ENCODE peak calls at places on chromosome 21, in four cellular contexts. One of them, this sample, is unnamed. For H3K9me3, the result is how much of the 10 kb centered on the place peaks cover.

GRCh38 chr21:34592120-34592561 is 22.8 kb downstream of the RCAN1 start:
- DNase-seq in small intestine: peak
- DNase-seq in OCI-LY7: no peak
- DNase-seq in sigmoid colon: no peak
- DNase-seq in this sample: no peak

GRCh38 chr21:35475768-35476167 is 426.7 kb upstream of the RUNX1 start:
- DNase-seq in sigmoid colon: no peak
- DNase-seq in OCI-LY7: no peak
- DNase-seq in small intestine: no peak
- DNase-seq in this sample: no peak

GRCh38 chr21:36647279-36648093 is 51.4 kb upstream of the SIM2 start:
- DNase-seq in sigmoid colon: no peak
- DNase-seq in OCI-LY7: no peak
- DNase-seq in small intestine: no peak
- DNase-seq in this sample: no peak

GRCh38 chr21:29271927-29272333 is 26.8 kb upstream of the BACH1 start:
- DNase-seq in OCI-LY7: no peak
- DNase-seq in small intestine: no peak
- DNase-seq in sigmoid colon: no peak
- DNase-seq in this sample: no peak

GRCh38 chr21:30625449-30625848 is 5.0 kb downstream of the KRTAP20-4 start:
- DNase-seq in sigmoid colon: no peak
- DNase-seq in small intestine: no peak
- DNase-seq in OCI-LY7: no peak
- DNase-seq in this sample: no peak

GRCh38 chr21:36127250-36127904 is 7.5 kb upstream of the CBR3 start:
- DNase-seq in sigmoid colon: peak
- DNase-seq in OCI-LY7: no peak
- DNase-seq in small intestine: no peak
- DNase-seq in this sample: no peak

GRCh38 chr21:16841917-16842316 is 670.9 kb upstream of the CXADR start:
- DNase-seq in sigmoid colon: no peak
- DNase-seq in small intestine: no peak
- DNase-seq in OCI-LY7: no peak
- DNase-seq in this sample: no peak

GRCh38 chr21:16572032-16572431 is 842.2 kb downstream of the USP25 start:
- DNase-seq in small intestine: no peak
- DNase-seq in sigmoid colon: no peak
- DNase-seq in OCI-LY7: no peak
- DNase-seq in this sample: no peak

GRCh38 chr21:15850645-15851044 is 120.9 kb downstream of the USP25 start:
- DNase-seq in small intestine: no peak
- DNase-seq in OCI-LY7: no peak
- DNase-seq in sigmoid colon: no peak
- DNase-seq in this sample: no peak

GRCh38 chr21:26451014-26451740 is 121.9 kb downstream of the CYYR1 start:
- DNase-seq in sigmoid colon: no peak
- DNase-seq in small intestine: no peak
- DNase-seq in OCI-LY7: no peak
- DNase-seq in this sample: no peak

GRCh38 chr21:29943885-29944284 is 4.1 kb upstream of the GRIK1 start:
- DNase-seq in OCI-LY7: no peak
- DNase-seq in small intestine: no peak
- DNase-seq in sigmoid colon: no peak
- DNase-seq in this sample: no peak

GRCh38 chr21:31509108-31510017 is 150.1 kb upstream of the SOD1 start:
- DNase-seq in sigmoid colon: no peak
- DNase-seq in small intestine: peak
- DNase-seq in OCI-LY7: peak
- DNase-seq in this sample: peak

GRCh38 chr21:16569679-16570078 is 839.9 kb downstream of the USP25 start:
- DNase-seq in sigmoid colon: no peak
- DNase-seq in small intestine: no peak
- DNase-seq in OCI-LY7: no peak
- DNase-seq in this sample: no peak

GRCh38 chr21:25881524-25882376 is 147.0 kb downstream of the GABPA start:
- DNase-seq in OCI-LY7: peak
- DNase-seq in small intestine: peak
- DNase-seq in sigmoid colon: peak
- DNase-seq in this sample: peak

GRCh38 chr21:36698160-36699025 is 522 bp upstream of the SIM2 start:
- DNase-seq in small intestine: no peak
- DNase-seq in OCI-LY7: no peak
- DNase-seq in sigmoid colon: no peak
- DNase-seq in this sample: no peak

GRCh38 chr21:31298618-31299269 is 45.3 kb downstream of the TIAM1 start:
- DNase-seq in sigmoid colon: no peak
- DNase-seq in small intestine: peak
- DNase-seq in OCI-LY7: no peak
- DNase-seq in this sample: no peak

GRCh38 chr21:17777321-17777720 is 41.8 kb downstream of the C21orf91 start:
- DNase-seq in small intestine: no peak
- DNase-seq in OCI-LY7: no peak
- DNase-seq in sigmoid colon: no peak
- DNase-seq in this sample: no peak

GRCh38 chr21:31394309-31394708 is 50.2 kb upstream of the TIAM1 start:
- DNase-seq in small intestine: no peak
- DNase-seq in OCI-LY7: no peak
- DNase-seq in sigmoid colon: no peak
- DNase-seq in this sample: peak

GRCh38 chr21:17818158-17819113 is 720 bp downstream of the C21orf91 start:
- DNase-seq in small intestine: peak
- DNase-seq in OCI-LY7: peak
- DNase-seq in sigmoid colon: peak
- DNase-seq in this sample: peak

GRCh38 chr21:35257413-35257812 is 208.3 kb upstream of the RUNX1 start:
- DNase-seq in small intestine: no peak
- DNase-seq in sigmoid colon: peak
- DNase-seq in OCI-LY7: no peak
- DNase-seq in this sample: no peak

GRCh38 chr21:30194701-30195299 is 21.1 kb downstream of the CLDN8 start:
- DNase-seq in sigmoid colon: no peak
- DNase-seq in OCI-LY7: peak
- DNase-seq in small intestine: peak
- DNase-seq in this sample: no peak

GRCh38 chr21:26385721-26386120 is 187.4 kb downstream of the CYYR1 start:
- DNase-seq in sigmoid colon: no peak
- DNase-seq in OCI-LY7: no peak
- DNase-seq in small intestine: no peak
- DNase-seq in this sample: no peak

GRCh38 chr21:28633803-28634572 is 358.7 kb downstream of the LTN1 start:
- DNase-seq in small intestine: no peak
- DNase-seq in OCI-LY7: no peak
- DNase-seq in sigmoid colon: no peak
- DNase-seq in this sample: no peak

GRCh38 chr21:25371831-25372434 is 235.3 kb downstream of the MRPL39 start:
- DNase-seq in small intestine: no peak
- DNase-seq in OCI-LY7: no peak
- DNase-seq in sigmoid colon: no peak
- DNase-seq in this sample: no peak

GRCh38 chr21:29712818-29713217 is 227.0 kb downstream of the GRIK1 start:
- DNase-seq in sigmoid colon: no peak
- DNase-seq in OCI-LY7: no peak
- DNase-seq in small intestine: no peak
- DNase-seq in this sample: no peak

GRCh38 chr21:35614412-35614901 is 445.9 kb downstream of the SETD4 start:
- DNase-seq in sigmoid colon: no peak
- DNase-seq in small intestine: peak
- DNase-seq in OCI-LY7: no peak
- DNase-seq in this sample: no peak

DNA sequence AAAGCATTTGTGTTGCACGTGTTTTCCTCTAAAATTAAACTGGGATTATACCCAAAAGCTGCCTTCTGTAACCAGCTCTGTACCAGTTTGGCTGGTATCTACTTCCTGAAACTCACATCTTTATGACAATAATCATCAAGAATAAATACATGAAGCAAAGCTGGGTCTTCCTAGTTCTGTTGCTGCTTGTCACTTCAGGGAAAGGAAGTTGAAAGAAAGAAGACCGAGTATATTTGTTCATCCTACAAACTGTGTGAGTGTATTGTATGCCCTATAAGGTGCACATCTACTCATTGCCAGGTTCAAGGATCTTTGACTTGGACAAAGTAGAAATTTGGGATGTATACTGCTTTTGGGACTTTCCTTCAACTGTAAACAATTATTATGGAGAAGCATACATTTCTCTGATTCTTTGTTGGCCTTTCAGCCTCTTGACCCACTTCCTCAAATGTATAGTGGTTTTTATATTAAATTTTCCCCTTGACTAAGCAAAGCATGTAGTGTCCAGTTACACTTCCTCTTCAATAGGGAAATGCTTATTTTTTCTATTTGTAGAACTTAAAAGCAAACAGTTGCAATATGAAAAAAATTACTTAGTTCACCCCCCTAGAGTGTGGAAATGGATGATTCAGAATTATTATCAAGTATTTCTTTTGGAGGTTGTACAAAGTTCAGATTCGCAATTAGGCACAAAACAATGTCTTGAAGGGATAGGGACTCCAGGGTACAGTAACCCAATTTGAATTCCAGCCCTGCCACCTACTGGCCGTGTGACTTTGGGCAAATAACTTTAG is 28.9 kb upstream of the IFNGR2 start:
- DNase-seq in sigmoid colon: no peak
- DNase-seq in OCI-LY7: peak
- DNase-seq in small intestine: no peak
- DNase-seq in this sample: no peak
- H3K27ac ChIP-seq in sigmoid colon: no peak
- H3K27ac ChIP-seq in OCI-LY7: peak
- H3K27ac ChIP-seq in small intestine: no peak
- H3K27ac ChIP-seq in this sample: no peak

DNA sequence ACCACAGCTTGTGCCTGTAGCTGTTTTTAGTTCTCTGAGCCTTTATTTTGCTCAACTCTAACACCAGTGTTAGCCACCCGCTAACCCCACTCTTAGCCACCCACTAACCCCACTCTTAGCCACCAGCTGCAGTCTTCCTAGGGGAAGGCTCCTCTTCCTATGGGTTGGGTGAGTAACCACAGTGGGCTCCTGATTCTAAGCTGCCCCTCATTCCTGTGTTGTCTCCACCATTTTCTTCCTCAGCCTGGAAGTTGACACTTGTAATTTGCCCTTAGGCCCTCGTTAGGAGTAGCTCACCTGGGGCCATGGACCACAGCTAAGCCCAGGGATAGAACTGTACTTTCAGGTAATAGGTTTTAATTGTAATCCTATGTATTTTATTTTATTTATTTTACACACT is 782.9 kb upstream of the TPTE start:
- DNase-seq in sigmoid colon: no peak
- DNase-seq in OCI-LY7: no peak
- DNase-seq in small intestine: no peak
- DNase-seq in this sample: no peak
- H3K9me3 ChIP-seq in sigmoid colon: under half
- H3K9me3 ChIP-seq in OCI-LY7: under half
- H3K9me3 ChIP-seq in small intestine: under half
- H3K9me3 ChIP-seq in this sample: under half

GRCh38 chr21:39006653-39007417 is 176.4 kb downstream of the PSMG1 start:
- DNase-seq in OCI-LY7: peak
- DNase-seq in small intestine: no peak
- DNase-seq in sigmoid colon: no peak
- DNase-seq in this sample: no peak
- H3K27ac ChIP-seq in OCI-LY7: no peak
- H3K27ac ChIP-seq in small intestine: peak
- H3K27ac ChIP-seq in sigmoid colon: peak
- H3K27ac ChIP-seq in this sample: no peak

GRCh38 chr21:14589855-14590563 is 43.9 kb upstream of the SAMSN1 start:
- DNase-seq in sigmoid colon: no peak
- DNase-seq in small intestine: peak
- DNase-seq in OCI-LY7: peak
- DNase-seq in this sample: no peak

GRCh38 chr21:14585122-14585521 is 39.0 kb upstream of the SAMSN1 start:
- DNase-seq in OCI-LY7: no peak
- DNase-seq in small intestine: no peak
- DNase-seq in sigmoid colon: no peak
- DNase-seq in this sample: no peak

GRCh38 chr21:14583629-14584251 is 37.6 kb upstream of the SAMSN1 start:
- DNase-seq in OCI-LY7: no peak
- DNase-seq in sigmoid colon: no peak
- DNase-seq in small intestine: no peak
- DNase-seq in this sample: no peak

GRCh38 chr21:14584357-14585095 is 38.4 kb upstream of the SAMSN1 start:
- DNase-seq in OCI-LY7: no peak
- DNase-seq in small intestine: no peak
- DNase-seq in sigmoid colon: no peak
- DNase-seq in this sample: no peak

DNA sequence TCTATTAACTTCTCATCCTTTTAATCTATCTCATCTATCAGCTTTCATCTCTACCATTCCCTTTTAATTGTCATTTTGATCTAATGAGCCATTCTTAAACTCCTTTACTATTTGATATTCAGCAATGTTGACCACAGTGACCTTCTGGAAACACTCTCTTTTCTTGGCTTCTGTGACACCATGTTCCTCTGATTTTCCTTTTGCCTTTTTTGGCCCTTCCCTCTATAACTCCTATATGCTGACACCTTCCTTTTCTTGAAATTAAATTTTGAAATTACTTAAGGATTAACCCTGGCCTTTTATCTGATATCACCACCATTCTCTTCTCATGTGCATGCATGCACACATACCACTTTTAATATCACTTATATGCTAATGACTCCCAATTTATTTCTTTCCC is 41.2 kb upstream of the SAMSN1 start:
- DNase-seq in sigmoid colon: no peak
- DNase-seq in OCI-LY7: no peak
- DNase-seq in small intestine: no peak
- DNase-seq in this sample: no peak
- H3K9me3 ChIP-seq in sigmoid colon: under half
- H3K9me3 ChIP-seq in OCI-LY7: under half
- H3K9me3 ChIP-seq in small intestine: under half
- H3K9me3 ChIP-seq in this sample: under half

GRCh38 chr21:44947930-44948331 is 8.1 kb downstream of the SLX9 start:
- DNase-seq in sigmoid colon: peak
- DNase-seq in small intestine: no peak
- DNase-seq in OCI-LY7: no peak
- DNase-seq in this sample: no peak
- H3K27ac ChIP-seq in sigmoid colon: no peak
- H3K27ac ChIP-seq in small intestine: no peak
- H3K27ac ChIP-seq in OCI-LY7: no peak
- H3K27ac ChIP-seq in this sample: no peak

GRCh38 chr21:8993284-8993942 is 1528.0 kb upstream of the TPTE start:
- DNase-seq in sigmoid colon: no peak
- DNase-seq in OCI-LY7: no peak
- DNase-seq in small intestine: no peak
- DNase-seq in this sample: no peak
- H3K9me3 ChIP-seq in sigmoid colon: under half
- H3K9me3 ChIP-seq in OCI-LY7: half or more
- H3K9me3 ChIP-seq in small intestine: under half
- H3K9me3 ChIP-seq in this sample: under half